ENCODE peak calls at places on chromosomes 1 and 21, in five cellular contexts. A is fibroblast of lung; B is CD8-positive, alpha-beta T cell; Y is MG63; Q is A673. J is an unnamed sample. For H3K36me3, the result is how much of the 10 kb centered on the place peaks cover.

GRCh38 chr1:162200096-162200847 is 130.8 kb downstream of the NOS1AP start:
- DNase-seq in A (peak), B (no peak), Q (no peak), Y (no peak), J (no peak)

GRCh38 chr1:22450421-22451021 is 1.1 kb upstream of the ZBTB40 start:
- DNase-seq in Q (no peak), A (no peak), Y (no peak), B (no peak), J (peak)

GRCh38 chr21:34022557-34023335 is 50.6 kb upstream of the MRPS6 start:
- DNase-seq in A (no peak), B (peak), Y (peak), Q (peak), J (peak)

GRCh38 chr1:167061073-167061464 is 29.1 kb downstream of the GPA33 start:
- DNase-seq in B (no peak), Y (no peak), Q (no peak), A (no peak), J (no peak)

GRCh38 chr1:38006008-38006828 is 904 bp upstream of the FHL3 start:
- DNase-seq in B (no peak), Q (no peak), A (no peak), Y (no peak), J (no peak)

GRCh38 chr1:112790920-112791722 is 76.0 kb upstream of the PPM1J start:
- DNase-seq in B (no peak), A (no peak), Q (peak), Y (no peak), J (no peak)

GRCh38 chr1:219445864-219446263 is 167.0 kb downstream of the ZC3H11B start:
- DNase-seq in Q (no peak), B (no peak), A (no peak), Y (no peak), J (no peak)

GRCh38 chr1:15973772-15974171 is 2.1 kb downstream of the ZBTB17 start:
- DNase-seq in B (no peak), Q (no peak), Y (no peak), A (no peak), J (no peak)

GRCh38 chr1:229563241-229563640 is 4.7 kb upstream of the ABCB10 start:
- DNase-seq in Y (no peak), B (no peak), A (no peak), Q (no peak), J (no peak)

GRCh38 chr1:225598847-225599246 is 54.1 kb downstream of the ENAH start:
- DNase-seq in Q (no peak), Y (no peak), A (no peak), B (no peak), J (peak)

GRCh38 chr1:66452162-66452561 is 81.8 kb upstream of the SGIP1 start:
- DNase-seq in Q (no peak), Y (no peak), A (no peak), B (no peak), J (peak)

GRCh38 chr1:169604781-169605560 is 18.7 kb upstream of the F5 start:
- DNase-seq in Y (no peak), Q (no peak), A (no peak), B (peak), J (no peak)

GRCh38 chr21:36381841-36382589 is 3.2 kb upstream of the CHAF1B start:
- DNase-seq in Q (no peak), A (peak), B (no peak), Y (no peak), J (peak)

GRCh38 chr1:195745170-195746009 is 862.9 kb downstream of the KCNT2 start:
- DNase-seq in A (peak), B (no peak), Y (no peak), Q (no peak), J (peak)

DNA sequence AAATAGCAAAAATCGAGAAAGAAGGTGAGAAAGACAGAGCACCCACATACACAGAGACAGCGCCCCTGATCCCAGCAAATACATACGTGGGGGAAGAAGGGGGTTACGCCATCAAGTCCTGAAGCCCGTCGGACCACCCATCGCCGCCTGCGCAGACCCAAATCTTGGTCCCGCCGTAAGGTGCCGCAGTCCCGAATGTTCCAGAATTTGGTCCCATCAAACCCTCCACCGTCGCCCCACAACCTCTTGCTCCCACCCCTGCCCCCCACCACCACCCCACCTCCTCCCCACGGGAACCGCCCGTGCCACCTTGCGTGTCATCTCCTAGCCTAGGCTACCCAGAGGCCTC is 71.7 kb downstream of the CD46 start:
- DNase-seq in Y (no peak), Q (no peak), A (no peak), B (no peak), J (no peak)
- H3K36me3 ChIP-seq in Y (under half), Q (under half), A (under half), B (under half), J (under half)

DNA sequence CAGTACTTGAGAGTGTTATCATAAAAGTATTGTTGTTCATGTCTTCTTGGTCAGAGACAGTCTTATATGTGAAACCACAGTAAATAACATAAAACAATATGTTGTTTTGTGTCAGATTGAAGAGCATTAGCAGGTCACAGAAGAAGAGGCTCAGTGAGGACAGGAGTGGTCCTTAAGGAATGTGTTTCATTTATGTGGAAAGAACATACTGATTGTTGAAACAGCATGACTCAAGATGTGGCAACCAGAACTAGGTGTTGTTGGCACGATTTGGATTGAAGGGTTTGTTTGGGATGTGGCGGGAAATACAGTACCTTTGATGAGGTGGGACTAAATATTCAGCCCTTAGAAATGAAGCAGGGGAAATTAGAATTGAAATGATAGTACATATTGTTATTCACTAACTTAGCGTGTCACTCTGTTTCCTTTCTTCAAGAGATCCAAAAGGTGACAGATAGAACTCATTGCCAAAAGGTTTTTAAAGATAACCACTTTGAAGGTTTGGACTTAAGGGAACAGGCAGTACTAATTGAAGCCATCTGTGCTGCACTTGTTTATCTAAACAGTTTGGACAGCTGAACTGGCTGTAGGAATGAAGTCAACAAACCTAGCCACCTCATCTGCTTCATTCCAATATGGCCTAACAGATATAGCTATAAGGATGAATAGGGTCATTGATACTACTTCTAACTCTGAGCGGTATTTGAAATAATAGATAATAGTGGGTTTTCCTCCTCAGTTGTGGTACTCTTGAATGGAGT is 14.4 kb downstream of the RALGPS2 start:
- DNase-seq in Q (no peak), B (no peak), Y (no peak), A (peak), J (peak)
- H3K36me3 ChIP-seq in Q (under half), B (under half), Y (half or more), A (under half), J (under half)

GRCh38 chr1:153936011-153936802 is 10.3 kb downstream of the DENND4B start:
- DNase-seq in B (no peak), A (no peak), Y (no peak), Q (no peak), J (no peak)
- H3K36me3 ChIP-seq in B (half or more), A (under half), Y (half or more), Q (under half), J (under half)

GRCh38 chr1:246558041-246558440 is 8.0 kb downstream of the TFB2M start:
- DNase-seq in Y (no peak), A (no peak), Q (no peak), B (no peak), J (no peak)
- H3K36me3 ChIP-seq in Y (half or more), A (under half), Q (under half), B (under half), J (under half)

DNA sequence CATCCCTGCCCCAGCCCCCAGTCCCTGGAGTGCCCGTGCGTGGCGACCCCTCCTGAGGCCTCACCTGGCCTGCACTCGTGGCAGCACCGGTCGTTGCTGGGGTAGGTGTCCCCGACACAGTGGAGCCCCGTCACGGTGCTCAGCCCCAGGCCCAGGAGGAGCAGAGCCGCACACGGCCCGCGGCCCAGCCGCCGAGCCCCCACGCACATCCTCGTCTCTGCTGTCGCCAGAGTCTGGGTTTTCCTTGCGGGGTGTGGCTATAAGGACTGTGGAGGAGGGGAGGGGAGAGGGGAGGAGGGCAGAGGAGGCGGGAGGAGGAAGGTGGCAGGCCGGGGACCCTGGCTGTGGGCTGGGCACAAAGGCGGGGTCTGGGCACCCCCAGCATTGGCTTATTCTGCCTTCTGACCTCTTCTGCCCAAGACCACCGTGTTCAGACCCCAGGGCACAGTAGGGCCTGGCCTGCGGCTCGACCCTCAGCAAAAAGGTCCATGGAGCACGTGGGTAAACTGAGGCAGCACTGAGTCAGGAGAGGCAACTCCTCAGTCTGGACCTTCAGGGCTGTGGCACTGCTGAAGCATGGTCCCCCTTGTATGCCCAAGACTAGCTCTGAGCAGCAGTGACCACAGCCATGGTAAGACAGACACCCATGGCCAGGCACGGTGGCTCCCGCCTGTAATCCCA is at the start of gene TNFRSF4:
- DNase-seq in Y (no peak), B (no peak), A (no peak), Q (no peak), J (no peak)
- H3K36me3 ChIP-seq in Y (under half), B (under half), A (under half), Q (under half), J (under half)

GRCh38 chr1:236541710-236542109 is 17.9 kb downstream of the LGALS8 start:
- DNase-seq in B (no peak), Y (no peak), A (no peak), Q (no peak), J (no peak)
- H3K36me3 ChIP-seq in B (half or more), Y (half or more), A (under half), Q (under half), J (under half)

DNA sequence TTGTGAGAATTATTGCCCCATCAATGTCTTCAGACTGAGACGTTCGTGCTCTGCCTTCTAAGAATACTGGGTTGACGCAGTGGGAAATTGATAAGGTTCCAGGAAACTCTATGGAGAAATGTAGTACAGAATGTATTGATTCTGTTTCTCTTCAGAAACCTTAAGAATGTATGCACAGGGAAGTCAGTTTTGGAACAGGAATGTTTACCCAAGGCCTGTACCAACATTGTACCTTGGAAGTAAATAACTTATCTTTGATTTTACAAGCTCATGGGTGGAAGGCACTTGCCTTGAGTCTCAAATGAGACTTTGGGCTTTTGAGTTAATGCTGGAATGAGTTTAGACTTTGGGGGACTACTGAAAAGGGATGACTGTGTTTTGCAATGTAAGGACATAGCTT is 59.5 kb upstream of the PCP4 start:
- DNase-seq in B (no peak), Y (no peak), A (no peak), Q (no peak), J (no peak)
- H3K36me3 ChIP-seq in B (under half), Y (under half), A (under half), Q (under half), J (under half)

GRCh38 chr1:154586231-154586630 is 18.7 kb downstream of the CHRNB2 start:
- DNase-seq in Q (no peak), B (no peak), A (peak), Y (no peak), J (no peak)
- H3K36me3 ChIP-seq in Q (half or more), B (half or more), A (under half), Y (half or more), J (half or more)

J was measured in PC-3.